ENCODE peak calls at places on chromosomes 16 and 17, in eight cellular contexts. W, E, B, R, V, C, L and J are unnamed samples.

GRCh38 chr16:28534542-28535373 is 4.0 kb downstream of the NUPR1 start:
- DNase-seq in W (no peak), E (no peak), B (no peak), R (no peak), V (peak), C (peak), L (no peak), J (no peak)

GRCh38 chr17:73770115-73770848 is 126.0 kb upstream of the SDK2 start:
- DNase-seq in W (no peak), E (no peak), B (no peak), R (no peak), V (peak), C (peak), L (no peak), J (no peak)

GRCh38 chr17:18953231-18953728 is 1.3 kb downstream of the SLC5A10 start:
- DNase-seq in W (no peak), E (no peak), B (no peak), R (no peak), V (no peak), C (no peak), L (no peak), J (no peak)

GRCh38 chr17:55190748-55191147 is 74.0 kb upstream of the HLF start:
- DNase-seq in W (no peak), E (no peak), B (no peak), R (no peak), V (no peak), C (no peak), L (no peak), J (no peak)

GRCh38 chr17:37024181-37024637 is 75.5 kb downstream of the AATF start:
- DNase-seq in W (no peak), E (no peak), B (no peak), R (no peak), V (no peak), C (no peak), L (no peak), J (peak)

GRCh38 chr17:41654134-41654907 is 29.9 kb upstream of the KRT17 start:
- DNase-seq in W (no peak), E (no peak), B (no peak), R (no peak), V (peak), C (no peak), L (no peak), J (no peak)

GRCh38 chr16:29995911-29996772 is at the start of gene INO80E:
- DNase-seq in W (peak), E (peak), B (peak), R (peak), V (peak), C (peak), L (peak), J (peak)

GRCh38 chr16:87375426-87376135 is 8.0 kb downstream of the FBXO31 start:
- DNase-seq in W (no peak), E (no peak), B (no peak), R (no peak), V (no peak), C (peak), L (no peak), J (no peak)

GRCh38 chr16:73231969-73232554 is 184.1 kb upstream of the ZFHX3 start:
- DNase-seq in W (no peak), E (no peak), B (no peak), R (no peak), V (no peak), C (no peak), L (no peak), J (peak)

GRCh38 chr17:40317345-40317873 is 8.4 kb downstream of the RARA start:
- DNase-seq in W (peak), E (peak), B (no peak), R (no peak), V (peak), C (peak), L (peak), J (peak)

GRCh38 chr16:15509593-15510520 is 75.5 kb downstream of the BMERB1 start:
- DNase-seq in W (no peak), E (no peak), B (no peak), R (no peak), V (no peak), C (peak), L (no peak), J (peak)

GRCh38 chr17:75983501-75984181 is 4.6 kb downstream of the TEN1 start:
- DNase-seq in W (no peak), E (no peak), B (no peak), R (no peak), V (no peak), C (no peak), L (peak), J (no peak)

GRCh38 chr17:66847704-66848103 is 12.8 kb downstream of the CACNG5 start:
- DNase-seq in W (no peak), E (no peak), B (no peak), R (no peak), V (no peak), C (no peak), L (no peak), J (no peak)

GRCh38 chr16:9469512-9469911 is 378.1 kb downstream of the HAPSTR1 start:
- DNase-seq in W (no peak), E (no peak), B (no peak), R (no peak), V (no peak), C (peak), L (no peak), J (no peak)

GRCh38 chr17:76197911-76198310 is 42.4 kb downstream of the RNF157 start:
- DNase-seq in W (no peak), E (no peak), B (no peak), R (no peak), V (no peak), C (no peak), L (no peak), J (no peak)

GRCh38 chr17:40615295-40615988 is 32.2 kb downstream of the SMARCE1 start:
- DNase-seq in W (peak), E (peak), B (peak), R (no peak), V (peak), C (peak), L (peak), J (peak)

GRCh38 chr17:69555056-69555455 is 140.6 kb downstream of the MAP2K6 start:
- DNase-seq in W (no peak), E (no peak), B (no peak), R (no peak), V (no peak), C (no peak), L (no peak), J (no peak)

GRCh38 chr16:58417035-58417434 is 24.8 kb downstream of the GINS3 start:
- DNase-seq in W (no peak), E (no peak), B (no peak), R (no peak), V (no peak), C (no peak), L (no peak), J (no peak)

GRCh38 chr16:15054357-15055140 is 1.3 kb downstream of the NTAN1 start:
- DNase-seq in W (no peak), E (no peak), B (no peak), R (no peak), V (no peak), C (no peak), L (no peak), J (no peak)

GRCh38 chr16:73019456-73020362 is 28.2 kb downstream of the ZFHX3 start:
- DNase-seq in W (no peak), E (no peak), B (no peak), R (no peak), V (no peak), C (peak), L (no peak), J (no peak)

GRCh38 chr16:26252598-26252997 is 560.8 kb downstream of the HS3ST4 start:
- DNase-seq in W (no peak), E (no peak), B (no peak), R (no peak), V (no peak), C (no peak), L (no peak), J (no peak)

GRCh38 chr17:31803494-31804213 is 55.4 kb downstream of the COPRS start:
- DNase-seq in W (no peak), E (no peak), B (no peak), R (no peak), V (peak), C (no peak), L (no peak), J (no peak)

GRCh38 chr16:89700100-89700648 is 1.3 kb downstream of the SPATA2L start:
- DNase-seq in W (peak), E (peak), B (peak), R (peak), V (peak), C (peak), L (peak), J (peak)